ENCODE peak calls at places on chromosomes 12 and 14, in five cellular contexts. S is heart left ventricle, M is left ventricle myocardium inferior, W is H9, A is mammary epithelial cell. Z is an unnamed sample.

GRCh38 chr14:67943947-67944346 is 124.4 kb downstream of the RAD51B start:
- DNase-seq in S (peak), M (peak), W (peak), A (peak), Z (no peak)

GRCh38 chr12:131105736-131106356 is 152.1 kb downstream of the ADGRD1 start:
- DNase-seq in S (peak), M (no peak), W (peak), A (no peak), Z (peak)

GRCh38 chr12:108856428-108857157 is 790 bp downstream of the SSH1 start:
- DNase-seq in S (peak), M (peak), W (peak), A (peak), Z (peak)

GRCh38 chr12:537772-538171 is 78.0 kb downstream of the B4GALNT3 start:
- DNase-seq in S (no peak), M (no peak), W (no peak), A (peak), Z (no peak)

GRCh38 chr14:70856851-70857498 is 47.7 kb upstream of the MAP3K9 start:
- DNase-seq in S (no peak), M (no peak), W (no peak), A (peak), Z (no peak)

GRCh38 chr12:69330475-69331473 is 17.4 kb upstream of the LYZ start:
- DNase-seq in S (no peak), M (no peak), W (peak), A (no peak), Z (peak)

GRCh38 chr12:113676547-113676946 is 204.9 kb upstream of the LHX5 start:
- DNase-seq in S (no peak), M (no peak), W (no peak), A (no peak), Z (no peak)

GRCh38 chr14:96698846-96699543 is 98.2 kb upstream of the VRK1 start:
- DNase-seq in S (no peak), M (no peak), W (no peak), A (no peak), Z (no peak)

GRCh38 chr14:66746316-66747006 is 238.5 kb downstream of the GPHN start:
- DNase-seq in S (no peak), M (no peak), W (no peak), A (peak), Z (no peak)

GRCh38 chr12:90790747-90791146 is 164.2 kb downstream of the CCER1 start:
- DNase-seq in S (no peak), M (no peak), W (no peak), A (no peak), Z (no peak)

GRCh38 chr12:21823581-21823980 is 49.1 kb upstream of the KCNJ8 start:
- DNase-seq in S (peak), M (peak), W (no peak), A (no peak), Z (no peak)

GRCh38 chr12:122473543-122474323 is 27.0 kb downstream of the ZCCHC8 start:
- DNase-seq in S (no peak), M (no peak), W (no peak), A (peak), Z (no peak)

GRCh38 chr12:108768591-108769500 is 37.5 kb upstream of the CORO1C start:
- DNase-seq in S (peak), M (peak), W (peak), A (no peak), Z (peak)

GRCh38 chr14:72894623-72895378 is 900 bp upstream of the DPF3 start:
- DNase-seq in S (peak), M (peak), W (peak), A (no peak), Z (no peak)

GRCh38 chr12:113222730-113223531 is 1.7 kb downstream of the TPCN1 start:
- DNase-seq in S (peak), M (peak), W (no peak), A (peak), Z (no peak)

GRCh38 chr14:55052259-55052930 is 948 bp downstream of the MAPK1IP1L start:
- DNase-seq in S (no peak), M (no peak), W (no peak), A (no peak), Z (no peak)

GRCh38 chr14:103259801-103260628 is 74.0 kb upstream of the EIF5 start:
- DNase-seq in S (no peak), M (no peak), W (no peak), A (no peak), Z (no peak)

GRCh38 chr12:57940052-57940914 is 1.1 kb upstream of the ATP23 start:
- DNase-seq in S (no peak), M (no peak), W (no peak), A (peak), Z (no peak)

GRCh38 chr12:122956028-122956427 is 10.2 kb downstream of the ABCB9 start:
- DNase-seq in S (no peak), M (no peak), W (no peak), A (no peak), Z (no peak)

GRCh38 chr12:113340061-113340460 is 5.2 kb upstream of the SLC8B1 start:
- DNase-seq in S (no peak), M (no peak), W (no peak), A (no peak), Z (no peak)

GRCh38 chr14:34810028-34810427 is 65.1 kb downstream of the BAZ1A start:
- DNase-seq in S (no peak), M (no peak), W (no peak), A (no peak), Z (no peak)

DNA sequence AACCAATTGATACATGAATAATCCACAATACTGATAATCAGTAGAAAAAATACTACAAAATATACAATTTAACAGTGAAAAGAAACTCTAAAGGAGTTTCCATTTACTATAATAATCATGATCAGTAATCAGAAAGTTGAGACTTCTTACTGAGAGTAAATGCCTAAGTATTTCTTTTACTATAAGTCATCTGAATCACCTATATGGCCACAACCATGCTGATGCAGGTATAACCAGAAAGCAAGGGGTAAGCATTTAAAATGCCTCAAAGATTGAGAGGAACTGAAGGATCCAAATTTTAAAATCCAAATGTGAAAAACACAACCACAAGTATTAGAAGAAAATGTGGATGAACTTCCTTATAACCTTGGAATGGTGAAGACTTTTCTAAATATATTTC is 23.4 kb downstream of the CDK17 start:
- DNase-seq in S (no peak), M (no peak), W (no peak), A (no peak), Z (no peak)
- H3K27ac ChIP-seq in S (no peak), M (peak), W (no peak), A (no peak), Z (peak)

GRCh38 chr12:53337998-53338397 is 1.8 kb upstream of the SP7 start:
- DNase-seq in S (no peak), M (no peak), W (no peak), A (no peak), Z (no peak)
- H3K27ac ChIP-seq in S (no peak), M (no peak), W (no peak), A (no peak), Z (no peak)

DNA sequence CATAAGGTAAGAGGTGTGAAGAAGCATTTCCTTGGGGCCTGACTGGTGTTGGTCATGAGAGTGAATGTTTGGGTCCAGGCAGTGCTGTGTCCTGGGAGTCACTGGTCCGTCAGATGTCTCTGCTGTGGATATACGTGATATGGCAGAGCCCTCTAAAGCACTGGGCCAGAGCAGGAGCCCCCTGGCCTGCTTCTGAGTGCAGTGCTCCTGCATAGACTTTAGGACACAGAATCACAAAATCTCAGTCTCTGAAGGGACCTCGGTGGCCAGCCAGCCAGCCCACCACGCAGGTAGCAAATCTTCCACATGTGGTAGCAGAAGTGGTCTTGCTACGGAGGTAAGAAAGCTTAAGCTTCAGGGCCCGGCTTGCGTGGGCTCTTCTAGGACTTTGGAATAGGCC is 18.5 kb upstream of the AQP2 start:
- DNase-seq in S (no peak), M (no peak), W (no peak), A (no peak), Z (no peak)
- H3K27ac ChIP-seq in S (no peak), M (no peak), W (no peak), A (no peak), Z (no peak)

DNA sequence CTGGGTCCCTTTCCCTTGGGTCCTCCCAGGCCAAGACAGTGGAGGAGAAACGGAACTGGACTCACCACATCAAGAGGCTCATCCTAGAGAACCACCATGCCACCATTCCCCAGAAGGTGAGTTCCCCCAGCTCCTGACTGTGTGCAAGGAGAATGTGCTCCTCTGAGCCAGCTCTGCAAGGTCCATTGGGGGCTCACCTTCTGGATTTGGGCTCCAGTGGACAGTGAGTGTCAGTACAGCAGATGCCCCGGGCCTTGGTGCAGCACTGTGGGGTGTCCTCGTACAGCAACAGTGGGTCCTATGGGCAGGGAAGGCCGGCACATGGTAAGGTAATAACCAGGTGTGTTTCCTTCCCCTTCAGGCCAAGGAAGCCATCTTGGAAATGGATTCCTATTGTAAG is 27.8 kb downstream of the PLEKHG3 start:
- DNase-seq in S (peak), M (peak), W (no peak), A (no peak), Z (no peak)
- H3K27ac ChIP-seq in S (no peak), M (no peak), W (no peak), A (no peak), Z (no peak)

GRCh38 chr14:75535164-75535898 is 13.1 kb downstream of the BATF start:
- DNase-seq in S (no peak), M (no peak), W (no peak), A (no peak), Z (no peak)
- H3K27ac ChIP-seq in S (no peak), M (peak), W (no peak), A (no peak), Z (no peak)

GRCh38 chr12:47651368-47652254 is 54.2 kb downstream of the RPAP3 start:
- DNase-seq in S (peak), M (peak), W (peak), A (peak), Z (peak)

GRCh38 chr12:47648056-47648579 is 57.7 kb downstream of the RPAP3 start:
- DNase-seq in S (no peak), M (no peak), W (no peak), A (no peak), Z (no peak)

GRCh38 chr12:47649381-47649780 is 56.4 kb downstream of the RPAP3 start:
- DNase-seq in S (peak), M (no peak), W (no peak), A (no peak), Z (no peak)

GRCh38 chr12:47652491-47653234 is 53.2 kb downstream of the RPAP3 start:
- DNase-seq in S (no peak), M (peak), W (no peak), A (no peak), Z (no peak)

GRCh38 chr12:47650469-47650868 is 55.4 kb downstream of the RPAP3 start:
- DNase-seq in S (no peak), M (no peak), W (no peak), A (no peak), Z (no peak)
- H3K27ac ChIP-seq in S (no peak), M (no peak), W (no peak), A (no peak), Z (no peak)

DNA sequence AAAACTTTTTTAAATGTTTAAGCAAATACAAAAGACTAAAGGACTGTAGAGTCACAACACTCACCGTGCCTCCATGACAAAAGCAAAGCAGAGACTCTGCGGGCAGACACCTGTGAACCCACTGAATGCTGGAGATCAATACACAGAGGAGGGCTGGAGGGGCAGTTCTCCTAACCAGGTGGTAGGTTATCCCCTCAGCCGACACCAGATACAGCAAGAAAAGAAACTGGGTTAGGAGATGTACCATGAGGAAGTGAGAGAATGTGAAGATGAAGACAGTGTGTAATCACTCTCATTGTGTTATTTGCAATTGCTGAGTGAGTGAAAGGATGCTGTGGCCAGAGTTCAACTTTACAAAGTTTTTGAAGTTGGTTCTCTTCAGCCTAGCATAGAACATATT is 480.3 kb downstream of the BCL11B start:
- DNase-seq in S (no peak), M (no peak), W (no peak), A (no peak), Z (no peak)
- H3K27ac ChIP-seq in S (no peak), M (no peak), W (no peak), A (no peak), Z (no peak)

DNA sequence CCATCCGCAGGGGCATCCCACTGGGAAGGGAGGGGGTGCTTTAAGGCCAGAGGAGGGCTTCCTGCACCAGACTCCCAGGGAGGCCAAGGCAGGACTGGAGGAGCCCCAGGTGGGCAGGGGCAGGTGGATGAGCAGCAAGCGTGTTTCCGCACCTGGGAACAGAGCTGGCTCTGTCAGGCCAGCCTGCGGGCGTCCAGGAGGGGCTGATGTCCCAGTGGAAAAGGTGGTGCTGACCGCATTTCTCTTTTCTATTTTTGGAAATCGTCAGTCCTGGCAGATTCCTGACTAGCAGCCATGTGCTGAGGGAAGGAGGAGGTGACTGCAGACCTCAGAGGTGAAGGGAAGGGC is 27.2 kb downstream of the CHGA start:
- DNase-seq in S (peak), M (no peak), W (no peak), A (no peak), Z (no peak)
- H3K27ac ChIP-seq in S (peak), M (peak), W (no peak), A (no peak), Z (no peak)

GRCh38 chr14:49988080-49988990 is 95.5 kb downstream of the ARF6 start:
- DNase-seq in S (no peak), M (no peak), W (no peak), A (no peak), Z (no peak)
- H3K27ac ChIP-seq in S (peak), M (no peak), W (no peak), A (no peak), Z (no peak)

DNA sequence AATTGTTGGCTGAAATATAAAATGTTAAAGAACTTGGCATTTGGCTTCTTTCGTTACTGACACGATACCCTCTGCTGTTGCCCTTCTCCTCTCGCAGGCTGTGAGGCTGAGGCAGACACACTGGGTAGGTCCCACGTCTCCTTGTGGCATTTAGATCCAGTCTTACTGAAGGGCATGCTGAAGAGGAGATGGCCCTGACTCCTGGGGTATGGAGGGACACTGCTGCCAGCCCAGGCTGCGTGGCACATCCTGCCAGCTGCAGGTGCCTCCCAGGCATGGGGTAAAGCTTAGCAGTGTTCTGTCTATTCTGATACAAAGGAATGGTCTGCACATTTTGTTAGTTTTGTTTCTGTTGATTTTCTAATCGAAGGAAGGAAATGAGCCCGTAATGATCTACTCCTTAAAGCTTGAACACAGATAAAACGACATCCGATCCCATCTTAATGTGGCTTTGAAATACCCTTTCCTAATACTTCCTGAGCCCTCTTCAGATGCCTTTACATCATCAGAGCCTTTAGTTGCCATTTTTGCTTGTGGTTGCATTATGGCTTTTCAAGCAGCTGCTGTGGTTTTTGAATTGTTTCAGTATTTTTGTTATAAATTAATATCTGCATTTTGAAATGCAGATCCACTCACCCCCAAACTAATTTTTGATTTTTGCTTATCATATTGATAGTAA is 61.1 kb downstream of the WDR20 start:
- DNase-seq in S (no peak), M (no peak), W (no peak), A (no peak), Z (no peak)
- H3K27ac ChIP-seq in S (no peak), M (no peak), W (no peak), A (no peak), Z (no peak)